ENCODE peak calls at places on chromosome 14, in eight cellular contexts. V is colonic mucosa, C is GM23248, H is neuronal stem cell, Y is IMR-90, U is SK-N-SH, W is mammary epithelial cell, A is neural progenitor cell. M is an unnamed sample. For H3K4me1, the result is how much of the 10 kb centered on the place peaks cover.

GRCh38 chr14:35925319-35925718 is 99.2 kb downstream of the BRMS1L start:
- DNase-seq in V (no peak), C (no peak), H (no peak), Y (no peak), U (no peak), W (no peak), A (no peak), M (no peak)

GRCh38 chr14:82447586-82447985 is 913.9 kb upstream of the SEL1L start:
- DNase-seq in V (no peak), C (no peak), H (no peak), Y (no peak), U (no peak), W (no peak), A (peak), M (no peak)

GRCh38 chr14:97178781-97179180 is 381.6 kb downstream of the VRK1 start:
- DNase-seq in V (no peak), C (peak), H (no peak), Y (no peak), U (no peak), W (no peak), A (no peak), M (no peak)

GRCh38 chr14:70086685-70087379 is 101.9 kb downstream of the SLC8A3 start:
- DNase-seq in V (peak), C (peak), H (no peak), Y (peak), U (peak), W (peak), A (peak), M (peak)

GRCh38 chr14:88040141-88040540 is 35.2 kb downstream of the GPR65 start:
- DNase-seq in V (no peak), C (no peak), H (no peak), Y (no peak), U (no peak), W (no peak), A (no peak), M (no peak)

GRCh38 chr14:60064491-60065072 is 27.1 kb upstream of the PCNX4 start:
- DNase-seq in V (no peak), C (peak), H (no peak), Y (peak), U (peak), W (peak), A (peak), M (peak)

GRCh38 chr14:67477926-67478915 is 10.3 kb downstream of the TMEM229B start:
- DNase-seq in V (no peak), C (no peak), H (no peak), Y (no peak), U (no peak), W (peak), A (no peak), M (no peak)

GRCh38 chr14:89436274-89436656 is 19.2 kb upstream of the FOXN3 start:
- DNase-seq in V (no peak), C (no peak), H (no peak), Y (no peak), U (no peak), W (no peak), A (no peak), M (no peak)

GRCh38 chr14:105473033-105473676 is 1.5 kb upstream of the CRIP2 start:
- DNase-seq in V (no peak), C (no peak), H (no peak), Y (no peak), U (peak), W (no peak), A (no peak), M (no peak)

GRCh38 chr14:62289471-62289870 is 527.3 kb downstream of the SNAPC1 start:
- DNase-seq in V (no peak), C (peak), H (no peak), Y (peak), U (no peak), W (peak), A (no peak), M (no peak)

GRCh38 chr14:96698846-96699543 is 98.2 kb upstream of the VRK1 start:
- DNase-seq in V (no peak), C (no peak), H (no peak), Y (no peak), U (no peak), W (no peak), A (no peak), M (peak)

GRCh38 chr14:54652188-54652889 is 85.4 kb downstream of the SAMD4A start:
- DNase-seq in V (peak), C (peak), H (peak), Y (peak), U (no peak), W (peak), A (peak), M (no peak)
- H3K4me3 ChIP-seq in V (no peak), C (peak), H (no peak), Y (peak), U (peak), W (peak), A (no peak), M (no peak)

GRCh38 chr14:80958258-80958657 is 2.8 kb downstream of the TSHR start:
- DNase-seq in V (no peak), C (no peak), H (no peak), Y (no peak), U (no peak), W (no peak), A (no peak), M (no peak)

GRCh38 chr14:80956922-80957321 is 1.5 kb downstream of the TSHR start:
- DNase-seq in V (no peak), C (no peak), H (no peak), Y (no peak), U (no peak), W (no peak), A (no peak), M (no peak)

GRCh38 chr14:80956105-80956504 is 684 bp downstream of the TSHR start:
- DNase-seq in V (no peak), C (no peak), H (no peak), Y (no peak), U (no peak), W (no peak), A (no peak), M (no peak)

GRCh38 chr14:80954771-80955299 is 586 bp upstream of the TSHR start:
- DNase-seq in V (peak), C (peak), H (peak), Y (peak), U (peak), W (peak), A (peak), M (peak)

GRCh38 chr14:80955434-80955939 is at the start of gene TSHR:
- DNase-seq in V (no peak), C (no peak), H (peak), Y (no peak), U (no peak), W (no peak), A (peak), M (no peak)
- H3K9ac ChIP-seq in V (peak), C (peak), H (peak), Y (no peak), U (no peak), W (no peak), A (no peak), M (peak)

GRCh38 chr14:39499514-39499913 is 67.3 kb upstream of the FBXO33 start:
- DNase-seq in V (no peak), C (no peak), H (no peak), Y (no peak), U (no peak), W (no peak), A (no peak), M (no peak)

GRCh38 chr14:39505812-39506211 is 73.6 kb upstream of the FBXO33 start:
- DNase-seq in V (no peak), C (no peak), H (no peak), Y (no peak), U (no peak), W (no peak), A (no peak), M (no peak)

DNA sequence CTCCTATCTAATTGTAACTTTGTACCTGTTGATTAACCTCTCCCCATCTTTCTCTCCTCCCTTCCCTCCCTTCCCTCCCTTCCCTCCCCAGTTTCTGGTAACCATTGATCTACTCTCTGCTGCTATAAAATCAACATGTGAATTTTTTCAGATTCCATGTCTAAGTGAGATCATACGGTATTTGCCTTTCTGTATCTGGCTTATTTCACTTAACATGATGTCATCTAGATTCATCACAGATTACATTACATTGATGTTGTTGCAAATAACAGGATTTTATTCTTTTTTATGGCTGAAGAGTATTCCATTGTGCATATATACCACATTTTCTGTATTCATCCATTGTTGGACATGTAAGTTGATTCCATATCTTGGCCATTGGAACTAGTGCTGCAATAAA is 68.0 kb upstream of the FBXO33 start:
- DNase-seq in V (no peak), C (no peak), H (no peak), Y (no peak), U (no peak), W (no peak), A (no peak), M (no peak)
- H3K4me1 ChIP-seq in V (under half), C (under half), H (under half), Y (under half), U (under half), W (under half), A (under half), M (under half)

GRCh38 chr14:33936391-33936790 is 14.5 kb downstream of the EGLN3 start:
- DNase-seq in V (no peak), C (no peak), H (no peak), Y (no peak), U (no peak), W (no peak), A (peak), M (no peak)
- H3K4me3 ChIP-seq in V (no peak), C (no peak), H (no peak), Y (no peak), U (no peak), W (no peak), A (peak), M (no peak)